ENCODE peak calls at places on chromosomes 3 and 15, in four cellular contexts. C, X, Z and F are unnamed samples.

GRCh38 chr3:128416578-128417150 is 50.0 kb downstream of the DNAJB8 start:
- DNase-seq in C (no peak), X (peak; percentile 66), Z (peak; percentile 78), F (peak; percentile 36)

GRCh38 chr15:85027033-85027380 is 45.4 kb downstream of the PDE8A start:
- DNase-seq in C (no peak), X (no peak), Z (no peak), F (no peak)

GRCh38 chr3:48595526-48596121 is 495 bp upstream of the COL7A1 start:
- DNase-seq in C (no peak), X (peak; percentile 80), Z (peak; percentile 32), F (no peak)

GRCh38 chr15:38879909-38880471 is 315.4 kb upstream of the RASGRP1 start:
- DNase-seq in C (no peak), X (no peak), Z (no peak), F (no peak)

GRCh38 chr15:32872606-32873291 is 154.9 kb downstream of the GREM1 start:
- DNase-seq in C (no peak), X (no peak), Z (no peak), F (no peak)

GRCh38 chr15:49953421-49953820 is 165.6 kb downstream of the ATP8B4 start:
- DNase-seq in C (no peak), X (no peak), Z (no peak), F (no peak)

GRCh38 chr3:157333551-157333991 is 103.1 kb upstream of the PTX3 start:
- DNase-seq in C (no peak), X (no peak), Z (no peak), F (no peak)

GRCh38 chr3:142690613-142691012 is 33.2 kb upstream of the TRPC1 start:
- DNase-seq in C (no peak), X (no peak), Z (no peak), F (no peak)

GRCh38 chr3:37863949-37864822 is 2.5 kb downstream of the CTDSPL start:
- DNase-seq in C (no peak), X (no peak), Z (peak; percentile 61), F (no peak)

GRCh38 chr3:77605308-77605707 is 565.4 kb downstream of the ROBO2 start:
- DNase-seq in C (no peak), X (no peak), Z (peak; percentile 40), F (no peak)

GRCh38 chr15:96220657-96221056 is 109.8 kb upstream of the NR2F2 start:
- DNase-seq in C (no peak), X (no peak), Z (no peak), F (no peak)

GRCh38 chr3:53773586-53774368 is 72.4 kb downstream of the CHDH start:
- DNase-seq in C (peak; percentile 82), X (no peak), Z (no peak), F (no peak)

DNA sequence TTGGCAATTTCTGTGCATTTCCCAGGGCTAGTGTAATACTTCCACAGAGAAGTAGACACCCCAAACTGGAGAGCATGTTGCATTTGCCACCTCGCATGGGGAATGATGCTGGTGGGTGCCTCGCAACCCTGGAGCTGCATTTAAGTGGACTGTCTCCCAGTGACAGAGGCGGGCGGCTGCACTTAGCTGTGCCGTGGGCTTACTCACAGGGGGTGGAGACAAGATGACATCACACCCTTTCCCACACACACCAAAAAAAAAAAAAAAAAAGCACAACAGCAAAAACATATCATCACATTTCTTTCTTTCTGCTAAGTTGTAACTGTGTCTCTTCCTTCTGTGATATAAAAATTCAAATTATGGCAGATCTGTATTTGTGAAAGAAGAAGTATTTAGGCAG is at the start of gene ABI3BP:
- DNase-seq in C (no peak), X (no peak), Z (no peak), F (peak; percentile 59)
- TF ChIP-seq TARDBP in C (no peak), X (no peak), Z (no peak), F (no peak)

DNA sequence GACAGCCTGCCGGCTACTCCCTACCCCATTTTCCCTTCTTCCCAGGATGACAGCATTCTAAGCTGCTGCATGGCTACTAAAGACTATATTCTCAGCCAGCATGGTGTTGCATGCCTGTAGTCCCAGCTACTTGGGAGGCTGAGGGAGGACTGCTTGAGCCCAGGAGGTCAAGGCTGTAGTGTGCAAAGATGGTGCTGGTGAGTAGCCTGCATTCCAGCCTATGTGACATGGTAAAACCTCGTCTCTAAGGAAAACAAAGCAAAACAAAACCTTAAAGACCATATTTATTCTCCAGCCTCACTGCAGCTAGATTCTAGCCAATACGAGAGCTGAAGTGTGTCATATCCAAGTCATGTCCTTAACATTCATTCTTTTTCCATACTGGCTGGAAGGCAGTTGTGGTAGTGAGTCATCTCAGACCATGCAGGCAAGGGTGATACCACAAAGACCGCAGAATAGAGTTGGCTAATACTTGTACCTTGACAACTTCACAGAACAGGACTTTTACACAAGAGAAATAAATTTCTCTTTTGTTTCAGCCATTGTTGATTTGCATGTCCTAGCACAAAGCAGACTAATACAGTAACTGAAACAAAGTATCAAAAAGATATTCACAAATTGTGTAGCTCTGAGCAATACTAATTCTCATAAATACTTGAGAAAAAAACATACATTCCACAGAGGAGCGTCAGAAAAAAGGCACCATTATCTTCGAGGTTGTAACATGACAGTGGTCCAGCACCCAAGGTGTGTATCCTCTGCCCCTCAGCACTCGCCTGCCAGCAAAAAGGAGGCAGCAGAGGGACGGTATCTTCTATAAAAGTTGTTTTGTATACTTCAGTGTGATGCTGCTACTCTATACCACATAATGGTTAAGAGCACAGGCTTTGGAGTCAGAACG is 14.8 kb downstream of the PBRM1 start:
- DNase-seq in C (peak; percentile 77), X (peak; percentile 18), Z (peak; percentile 32), F (no peak)
- TF ChIP-seq TARDBP in C (no peak), X (no peak), Z (no peak), F (no peak)

GRCh38 chr15:60373745-60374144 is 24.0 kb downstream of the ANXA2 start:
- DNase-seq in C (no peak), X (no peak), Z (no peak), F (no peak)
- TF ChIP-seq TARDBP in C (no peak), X (no peak), Z (no peak), F (no peak)

GRCh38 chr15:28456476-28457395 is 76.0 kb downstream of the GOLGA8G start:
- DNase-seq in C (no peak), X (no peak), Z (no peak), F (no peak)
- TF ChIP-seq TARDBP in C (no peak), X (no peak), Z (no peak), F (no peak)

DNA sequence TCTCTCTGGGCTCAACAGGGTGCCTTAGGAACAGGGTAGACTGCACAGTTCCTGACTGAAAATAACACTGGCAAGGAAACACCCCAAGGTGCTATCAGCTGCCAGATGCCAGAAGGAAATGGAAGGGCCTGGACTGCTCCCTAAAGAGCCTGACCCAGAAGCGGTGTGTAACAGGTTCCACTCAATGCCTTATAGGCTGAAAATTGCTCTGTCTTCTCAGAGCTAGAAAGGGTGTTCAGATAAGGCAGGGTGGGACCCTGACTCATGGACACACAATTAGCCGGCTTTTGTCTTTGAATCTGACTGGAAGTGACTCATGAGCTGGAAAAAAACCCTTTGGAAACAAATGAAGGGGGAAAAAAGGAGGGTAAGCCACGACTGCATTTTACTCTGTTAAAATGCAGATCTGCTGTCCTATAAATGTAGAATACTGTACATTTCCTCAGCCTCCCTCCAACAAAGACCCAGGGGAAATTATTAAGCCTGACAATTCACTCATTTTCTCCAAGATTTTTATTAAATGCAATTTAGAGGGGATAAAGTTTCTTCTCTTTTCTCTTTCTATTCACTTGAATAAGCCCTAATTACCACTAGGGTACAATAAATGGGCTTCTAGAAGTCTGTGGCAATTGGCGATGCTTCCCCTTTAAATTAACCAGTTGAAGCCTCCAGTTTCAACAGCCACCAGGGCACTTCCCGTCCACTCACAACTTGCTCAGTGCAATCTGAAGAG is 160.2 kb upstream of the TBL1XR1 start:
- DNase-seq in C (no peak), X (peak; percentile 84), Z (peak; percentile 88), F (peak; percentile 32)
- TF ChIP-seq TARDBP in C (no peak), X (no peak), Z (peak; percentile 14), F (no peak)

DNA sequence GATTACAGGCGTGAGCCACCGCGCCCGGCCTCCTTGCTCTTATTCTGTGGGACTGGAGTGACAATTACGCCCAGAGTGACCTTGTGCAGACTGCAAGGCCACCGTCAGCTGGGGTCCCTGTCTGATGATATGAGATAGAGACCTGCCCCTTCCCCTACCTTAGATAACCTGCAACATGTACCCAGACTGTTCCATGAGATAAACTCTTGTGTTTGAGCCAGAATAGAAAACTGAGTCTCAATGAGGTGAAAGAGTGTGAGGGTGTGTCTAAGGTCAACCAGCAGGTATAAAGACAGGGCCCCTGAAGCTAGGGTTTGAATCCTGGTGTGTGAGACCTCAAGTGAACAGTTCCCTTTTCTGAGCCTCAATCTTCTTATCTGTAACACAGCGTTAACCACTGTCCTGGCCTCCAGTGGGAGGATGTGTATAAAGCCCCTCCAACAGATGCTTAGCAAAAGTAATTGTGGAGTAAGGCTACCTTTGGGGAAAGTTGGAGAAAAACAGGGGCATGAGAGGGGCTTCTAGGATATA is 6.0 kb downstream of the TADA3 start:
- DNase-seq in C (no peak), X (peak; percentile 90), Z (no peak), F (no peak)
- TF ChIP-seq TARDBP in C (no peak), X (no peak), Z (no peak), F (no peak)